ENCODE peak calls at places on chromosome 19, in five cellular contexts. One of them, this sample, is unnamed.

GRCh38 chr19:40174087-40174486 is 17.1 kb upstream of the MAP3K10 start:
- DNase-seq in stimulated activated CD8-positive, alpha-beta memory T cell treated with anti-CD3 and anti-CD28 coated beads, Interleukin-15, amount 100 ng/mL, for 48 hours: no peak
- DNase-seq in progenitor cell of endocrine pancreas: no peak
- DNase-seq in right lobe of liver: no peak
- DNase-seq in breast epithelium: no peak
- DNase-seq in this sample: no peak

GRCh38 chr19:518292-519231 is 11.3 kb downstream of the TPGS1 start:
- DNase-seq in progenitor cell of endocrine pancreas: no peak
- DNase-seq in stimulated activated CD8-positive, alpha-beta memory T cell treated with anti-CD3 and anti-CD28 coated beads, Interleukin-15, amount 100 ng/mL, for 48 hours: peak; percentile 51
- DNase-seq in right lobe of liver: no peak
- DNase-seq in breast epithelium: no peak
- DNase-seq in this sample: no peak

GRCh38 chr19:2528543-2529173 is 52.7 kb downstream of the GADD45B start:
- DNase-seq in breast epithelium: peak; percentile 88
- DNase-seq in right lobe of liver: no peak
- DNase-seq in progenitor cell of endocrine pancreas: no peak
- DNase-seq in stimulated activated CD8-positive, alpha-beta memory T cell treated with anti-CD3 and anti-CD28 coated beads, Interleukin-15, amount 100 ng/mL, for 48 hours: no peak
- DNase-seq in this sample: no peak

GRCh38 chr19:18900700-18901502 is 4.9 kb upstream of the CERS1 start:
- DNase-seq in right lobe of liver: no peak
- DNase-seq in progenitor cell of endocrine pancreas: no peak
- DNase-seq in breast epithelium: no peak
- DNase-seq in stimulated activated CD8-positive, alpha-beta memory T cell treated with anti-CD3 and anti-CD28 coated beads, Interleukin-15, amount 100 ng/mL, for 48 hours: no peak
- DNase-seq in this sample: no peak

GRCh38 chr19:48750351-48750750 is 2.1 kb downstream of the FUT1 start:
- DNase-seq in breast epithelium: no peak
- DNase-seq in right lobe of liver: no peak
- DNase-seq in progenitor cell of endocrine pancreas: no peak
- DNase-seq in stimulated activated CD8-positive, alpha-beta memory T cell treated with anti-CD3 and anti-CD28 coated beads, Interleukin-15, amount 100 ng/mL, for 48 hours: no peak
- DNase-seq in this sample: no peak

GRCh38 chr19:14383556-14383897 is 2.3 kb downstream of the ADGRE5 start:
- DNase-seq in stimulated activated CD8-positive, alpha-beta memory T cell treated with anti-CD3 and anti-CD28 coated beads, Interleukin-15, amount 100 ng/mL, for 48 hours: no peak
- DNase-seq in progenitor cell of endocrine pancreas: no peak
- DNase-seq in breast epithelium: no peak
- DNase-seq in right lobe of liver: no peak
- DNase-seq in this sample: no peak

GRCh38 chr19:48819366-48819816 is 8.6 kb upstream of the BCAT2 start:
- DNase-seq in right lobe of liver: peak; percentile 96
- DNase-seq in stimulated activated CD8-positive, alpha-beta memory T cell treated with anti-CD3 and anti-CD28 coated beads, Interleukin-15, amount 100 ng/mL, for 48 hours: no peak
- DNase-seq in breast epithelium: peak; percentile 90
- DNase-seq in progenitor cell of endocrine pancreas: no peak
- DNase-seq in this sample: peak; percentile 89

GRCh38 chr19:6423499-6424189 is 967 bp downstream of the KHSRP start:
- DNase-seq in right lobe of liver: no peak
- DNase-seq in progenitor cell of endocrine pancreas: no peak
- DNase-seq in stimulated activated CD8-positive, alpha-beta memory T cell treated with anti-CD3 and anti-CD28 coated beads, Interleukin-15, amount 100 ng/mL, for 48 hours: no peak
- DNase-seq in breast epithelium: no peak
- DNase-seq in this sample: no peak

GRCh38 chr19:33621065-33621785 is 528 bp upstream of the CHST8 start:
- DNase-seq in right lobe of liver: no peak
- DNase-seq in breast epithelium: no peak
- DNase-seq in stimulated activated CD8-positive, alpha-beta memory T cell treated with anti-CD3 and anti-CD28 coated beads, Interleukin-15, amount 100 ng/mL, for 48 hours: no peak
- DNase-seq in progenitor cell of endocrine pancreas: no peak
- DNase-seq in this sample: no peak

GRCh38 chr19:33047422-33047821 is 17.3 kb downstream of the RHPN2 start:
- DNase-seq in progenitor cell of endocrine pancreas: peak; percentile 34
- DNase-seq in stimulated activated CD8-positive, alpha-beta memory T cell treated with anti-CD3 and anti-CD28 coated beads, Interleukin-15, amount 100 ng/mL, for 48 hours: no peak
- DNase-seq in right lobe of liver: no peak
- DNase-seq in breast epithelium: no peak
- DNase-seq in this sample: peak; percentile 98

GRCh38 chr19:5288347-5288739 is 52.3 kb downstream of the PTPRS start:
- DNase-seq in breast epithelium: no peak
- DNase-seq in stimulated activated CD8-positive, alpha-beta memory T cell treated with anti-CD3 and anti-CD28 coated beads, Interleukin-15, amount 100 ng/mL, for 48 hours: no peak
- DNase-seq in right lobe of liver: no peak
- DNase-seq in progenitor cell of endocrine pancreas: no peak
- DNase-seq in this sample: no peak

GRCh38 chr19:16078311-16078758 is 2.0 kb downstream of the TPM4 start:
- DNase-seq in progenitor cell of endocrine pancreas: no peak
- DNase-seq in right lobe of liver: no peak
- DNase-seq in stimulated activated CD8-positive, alpha-beta memory T cell treated with anti-CD3 and anti-CD28 coated beads, Interleukin-15, amount 100 ng/mL, for 48 hours: no peak
- DNase-seq in breast epithelium: peak; percentile 50
- DNase-seq in this sample: no peak

GRCh38 chr19:4449022-4449825 is 8.4 kb downstream of the UBXN6 start:
- DNase-seq in progenitor cell of endocrine pancreas: no peak
- DNase-seq in breast epithelium: no peak
- DNase-seq in stimulated activated CD8-positive, alpha-beta memory T cell treated with anti-CD3 and anti-CD28 coated beads, Interleukin-15, amount 100 ng/mL, for 48 hours: no peak
- DNase-seq in right lobe of liver: peak; percentile 95
- DNase-seq in this sample: no peak

GRCh38 chr19:35973487-35973886 is 21.5 kb upstream of the SDHAF1 start:
- DNase-seq in breast epithelium: no peak
- DNase-seq in progenitor cell of endocrine pancreas: no peak
- DNase-seq in stimulated activated CD8-positive, alpha-beta memory T cell treated with anti-CD3 and anti-CD28 coated beads, Interleukin-15, amount 100 ng/mL, for 48 hours: no peak
- DNase-seq in right lobe of liver: no peak
- DNase-seq in this sample: no peak

GRCh38 chr19:33300016-33300981 is 2.0 kb downstream of the CEBPA start:
- DNase-seq in stimulated activated CD8-positive, alpha-beta memory T cell treated with anti-CD3 and anti-CD28 coated beads, Interleukin-15, amount 100 ng/mL, for 48 hours: no peak
- DNase-seq in right lobe of liver: peak; percentile 65
- DNase-seq in progenitor cell of endocrine pancreas: no peak
- DNase-seq in breast epithelium: peak; percentile 51
- DNase-seq in this sample: peak; percentile 48

GRCh38 chr19:32870981-32871451 is 1.4 kb upstream of the SLC7A9 start:
- DNase-seq in stimulated activated CD8-positive, alpha-beta memory T cell treated with anti-CD3 and anti-CD28 coated beads, Interleukin-15, amount 100 ng/mL, for 48 hours: no peak
- DNase-seq in breast epithelium: no peak
- DNase-seq in progenitor cell of endocrine pancreas: no peak
- DNase-seq in right lobe of liver: no peak
- DNase-seq in this sample: no peak

GRCh38 chr19:47446534-47447469 is 24.9 kb downstream of the SLC8A2 start:
- DNase-seq in stimulated activated CD8-positive, alpha-beta memory T cell treated with anti-CD3 and anti-CD28 coated beads, Interleukin-15, amount 100 ng/mL, for 48 hours: peak; percentile 25
- DNase-seq in progenitor cell of endocrine pancreas: no peak
- DNase-seq in right lobe of liver: no peak
- DNase-seq in breast epithelium: no peak
- DNase-seq in this sample: peak; percentile 86

GRCh38 chr19:29547361-29547960 is 21.7 kb downstream of the VSTM2B start:
- DNase-seq in right lobe of liver: peak; percentile 17
- DNase-seq in progenitor cell of endocrine pancreas: no peak
- DNase-seq in stimulated activated CD8-positive, alpha-beta memory T cell treated with anti-CD3 and anti-CD28 coated beads, Interleukin-15, amount 100 ng/mL, for 48 hours: no peak
- DNase-seq in breast epithelium: peak; percentile 22
- DNase-seq in this sample: no peak

GRCh38 chr19:38841787-38842438 is 7.9 kb downstream of the HNRNPL start:
- DNase-seq in right lobe of liver: no peak
- DNase-seq in breast epithelium: no peak
- DNase-seq in progenitor cell of endocrine pancreas: no peak
- DNase-seq in stimulated activated CD8-positive, alpha-beta memory T cell treated with anti-CD3 and anti-CD28 coated beads, Interleukin-15, amount 100 ng/mL, for 48 hours: no peak
- DNase-seq in this sample: no peak

GRCh38 chr19:442085-442484 is 18.7 kb downstream of the SHC2 start:
- DNase-seq in breast epithelium: no peak
- DNase-seq in right lobe of liver: no peak
- DNase-seq in stimulated activated CD8-positive, alpha-beta memory T cell treated with anti-CD3 and anti-CD28 coated beads, Interleukin-15, amount 100 ng/mL, for 48 hours: no peak
- DNase-seq in progenitor cell of endocrine pancreas: no peak
- DNase-seq in this sample: no peak

GRCh38 chr19:45145270-45146189 is 15.3 kb downstream of the NKPD1 start:
- DNase-seq in stimulated activated CD8-positive, alpha-beta memory T cell treated with anti-CD3 and anti-CD28 coated beads, Interleukin-15, amount 100 ng/mL, for 48 hours: no peak
- DNase-seq in progenitor cell of endocrine pancreas: no peak
- DNase-seq in right lobe of liver: no peak
- DNase-seq in breast epithelium: no peak
- DNase-seq in this sample: no peak

GRCh38 chr19:57269515-57270250 is 10.6 kb upstream of the ZNF460 start:
- DNase-seq in breast epithelium: no peak
- DNase-seq in stimulated activated CD8-positive, alpha-beta memory T cell treated with anti-CD3 and anti-CD28 coated beads, Interleukin-15, amount 100 ng/mL, for 48 hours: no peak
- DNase-seq in right lobe of liver: no peak
- DNase-seq in progenitor cell of endocrine pancreas: no peak
- DNase-seq in this sample: no peak

GRCh38 chr19:13350761-13351160 is 155.5 kb downstream of the CACNA1A start:
- DNase-seq in right lobe of liver: no peak
- DNase-seq in stimulated activated CD8-positive, alpha-beta memory T cell treated with anti-CD3 and anti-CD28 coated beads, Interleukin-15, amount 100 ng/mL, for 48 hours: no peak
- DNase-seq in progenitor cell of endocrine pancreas: no peak
- DNase-seq in breast epithelium: no peak
- DNase-seq in this sample: no peak

GRCh38 chr19:30481823-30482222 is 109.6 kb downstream of the ZNF536 start:
- DNase-seq in stimulated activated CD8-positive, alpha-beta memory T cell treated with anti-CD3 and anti-CD28 coated beads, Interleukin-15, amount 100 ng/mL, for 48 hours: no peak
- DNase-seq in right lobe of liver: no peak
- DNase-seq in progenitor cell of endocrine pancreas: no peak
- DNase-seq in breast epithelium: no peak
- DNase-seq in this sample: no peak

GRCh38 chr19:31173991-31174390 is 175.2 kb downstream of the TSHZ3 start:
- DNase-seq in progenitor cell of endocrine pancreas: no peak
- DNase-seq in breast epithelium: no peak
- DNase-seq in stimulated activated CD8-positive, alpha-beta memory T cell treated with anti-CD3 and anti-CD28 coated beads, Interleukin-15, amount 100 ng/mL, for 48 hours: no peak
- DNase-seq in right lobe of liver: no peak
- DNase-seq in this sample: no peak

GRCh38 chr19:39671739-39672363 is 16.1 kb downstream of the LGALS16 start:
- DNase-seq in right lobe of liver: no peak
- DNase-seq in stimulated activated CD8-positive, alpha-beta memory T cell treated with anti-CD3 and anti-CD28 coated beads, Interleukin-15, amount 100 ng/mL, for 48 hours: no peak
- DNase-seq in progenitor cell of endocrine pancreas: no peak
- DNase-seq in breast epithelium: no peak
- DNase-seq in this sample: no peak

GRCh38 chr19:19427302-19427701 is 21.8 kb downstream of the GATAD2A start:
- DNase-seq in right lobe of liver: no peak
- DNase-seq in stimulated activated CD8-positive, alpha-beta memory T cell treated with anti-CD3 and anti-CD28 coated beads, Interleukin-15, amount 100 ng/mL, for 48 hours: no peak
- DNase-seq in breast epithelium: no peak
- DNase-seq in progenitor cell of endocrine pancreas: no peak
- DNase-seq in this sample: no peak

This sample was measured in RWPE2.